ENCODE peak calls at places on chromosomes 7 and 10, in eight cellular contexts. X is ovary, D is spleen, K is HCT116, N is A549, W is H54, O is uterus, U is stomach. S is an unnamed sample.

GRCh38 chr7:101933685-101934084 is 116.3 kb downstream of the CUX1 start:
- DNase-seq in X (no peak), D (no peak), K (no peak), N (no peak), W (no peak), O (no peak), U (no peak), S (no peak)

GRCh38 chr10:80158126-80158525 is 25.6 kb downstream of the PLAC9 start:
- DNase-seq in X (no peak), D (peak), K (no peak), N (no peak), W (no peak), O (no peak), U (no peak), S (no peak)

GRCh38 chr7:116524609-116525297 is at the start of gene CAV1:
- DNase-seq in X (peak), D (peak), K (peak), N (peak), W (peak), O (peak), U (peak), S (peak)

GRCh38 chr10:48460148-48460545 is 144.7 kb downstream of the ARHGAP22 start:
- DNase-seq in X (no peak), D (no peak), K (no peak), N (no peak), W (no peak), O (no peak), U (no peak), S (no peak)

GRCh38 chr10:86285136-86285790 is 81.3 kb downstream of the GRID1 start:
- DNase-seq in X (no peak), D (peak), K (no peak), N (no peak), W (no peak), O (peak), U (peak), S (peak)

GRCh38 chr7:37765872-37766525 is 82.4 kb upstream of the NME8 start:
- DNase-seq in X (no peak), D (peak), K (no peak), N (no peak), W (no peak), O (no peak), U (no peak), S (no peak)

GRCh38 chr10:31584098-31584631 is 265.1 kb downstream of the ZEB1 start:
- DNase-seq in X (no peak), D (peak), K (no peak), N (no peak), W (no peak), O (no peak), U (no peak), S (no peak)

GRCh38 chr10:124262249-124262865 is 156.4 kb downstream of the OAT start:
- DNase-seq in X (peak), D (no peak), K (no peak), N (no peak), W (no peak), O (no peak), U (no peak), S (no peak)

GRCh38 chr10:124236818-124237217 is 143.4 kb upstream of the CHST15 start:
- DNase-seq in X (no peak), D (no peak), K (no peak), N (no peak), W (no peak), O (no peak), U (peak), S (no peak)

GRCh38 chr10:63164045-63164722 is 31.1 kb downstream of the NRBF2 start:
- DNase-seq in X (no peak), D (no peak), K (no peak), N (no peak), W (no peak), O (no peak), U (no peak), S (no peak)

GRCh38 chr7:158094046-158094445 is 493.6 kb downstream of the PTPRN2 start:
- DNase-seq in X (no peak), D (peak), K (no peak), N (no peak), W (no peak), O (no peak), U (peak), S (no peak)

GRCh38 chr10:130471486-130471885 is 335.3 kb downstream of the GLRX3 start:
- DNase-seq in X (no peak), D (no peak), K (no peak), N (no peak), W (no peak), O (no peak), U (no peak), S (no peak)

GRCh38 chr10:86594535-86594934 is 59.8 kb upstream of the OPN4 start:
- DNase-seq in X (no peak), D (no peak), K (peak), N (no peak), W (no peak), O (no peak), U (no peak), S (no peak)

GRCh38 chr7:35249537-35249907 is 4.4 kb downstream of the TBX20 start:
- DNase-seq in X (no peak), D (no peak), K (no peak), N (no peak), W (no peak), O (no peak), U (no peak), S (no peak)

GRCh38 chr7:110317699-110318265 is 773.1 kb upstream of the LRRN3 start:
- DNase-seq in X (no peak), D (no peak), K (peak), N (no peak), W (peak), O (no peak), U (no peak), S (no peak)

GRCh38 chr10:129968937-129969527 is 5.0 kb upstream of the EBF3 start:
- DNase-seq in X (peak), D (peak), K (no peak), N (peak), W (no peak), O (no peak), U (no peak), S (peak)

GRCh38 chr10:3782456-3783312 is 2.3 kb downstream of the KLF6 start:
- DNase-seq in X (peak), D (peak), K (no peak), N (no peak), W (no peak), O (peak), U (peak), S (peak)
- TF ChIP-seq POLR2A in X (no peak), D (peak), K (no peak), N (no peak), W (peak), O (peak), U (no peak), S (no peak)

GRCh38 chr7:150402671-150403321 is 23.7 kb downstream of the ZNF775 start:
- DNase-seq in X (peak), D (no peak), K (no peak), N (no peak), W (no peak), O (no peak), U (peak), S (no peak)
- TF ChIP-seq POLR2A in X (no peak), D (no peak), K (no peak), N (no peak), W (no peak), O (no peak), U (no peak), S (no peak)

GRCh38 chr7:104983620-104984539 is 30.1 kb upstream of the KMT2E start:
- DNase-seq in X (peak), D (peak), K (peak), N (peak), W (peak), O (peak), U (peak), S (peak)
- TF ChIP-seq POLR2A in X (peak), D (peak), K (peak), N (peak), W (peak), O (peak), U (no peak), S (no peak)

DNA sequence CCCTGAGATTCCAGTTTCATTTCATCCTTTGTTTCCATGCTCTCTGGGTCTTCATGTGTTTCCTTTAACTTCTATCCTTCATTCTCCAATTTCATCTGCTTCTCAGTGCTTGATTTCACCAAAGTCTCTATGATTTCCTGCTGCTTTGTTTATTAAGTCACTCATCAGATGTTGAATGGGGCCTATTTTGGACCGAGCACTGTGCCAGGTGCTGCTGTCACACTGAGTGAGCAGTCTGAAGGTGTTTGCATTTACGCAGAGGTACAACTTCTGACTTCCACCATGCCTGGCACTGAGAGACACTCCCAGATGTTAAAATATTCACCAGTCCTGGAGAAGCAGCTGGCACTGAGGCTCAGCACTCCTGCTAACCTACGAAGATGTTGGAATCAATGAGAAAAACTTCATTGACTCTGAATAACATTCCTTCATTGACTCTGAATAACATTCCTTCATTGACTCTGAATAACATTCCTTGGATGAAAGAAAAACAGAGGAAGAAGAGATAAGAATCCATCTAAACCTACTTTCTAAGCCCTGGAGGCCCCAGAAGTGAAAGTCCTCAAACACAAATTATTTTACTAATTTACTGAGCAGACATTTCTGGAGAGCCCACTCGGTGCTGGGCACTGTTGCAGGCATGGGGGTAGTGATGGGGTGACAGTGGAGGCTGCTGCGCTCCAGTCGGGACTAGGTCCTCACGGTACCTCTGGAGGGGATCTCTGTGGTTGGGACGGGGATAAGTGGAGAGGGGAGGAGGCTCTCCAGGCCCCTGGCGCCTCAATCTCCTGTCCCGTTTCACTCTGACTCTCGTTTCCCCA is 254.0 kb downstream of the WDR37 start:
- DNase-seq in X (no peak), D (no peak), K (no peak), N (no peak), W (no peak), O (no peak), U (no peak), S (peak)
- TF ChIP-seq POLR2A in X (no peak), D (no peak), K (no peak), N (no peak), W (no peak), O (no peak), U (no peak), S (no peak)

GRCh38 chr10:133528845-133529575 is 1.8 kb downstream of the CYP2E1 start:
- DNase-seq in X (peak), D (no peak), K (no peak), N (no peak), W (no peak), O (no peak), U (peak), S (peak)

GRCh38 chr10:133527779-133528271 is 662 bp downstream of the CYP2E1 start:
- DNase-seq in X (no peak), D (no peak), K (no peak), N (no peak), W (no peak), O (no peak), U (peak), S (no peak)

GRCh38 chr10:133529576-133529946 is 2.4 kb downstream of the CYP2E1 start:
- DNase-seq in X (no peak), D (no peak), K (no peak), N (no peak), W (no peak), O (no peak), U (no peak), S (no peak)

GRCh38 chr10:133526957-133527588 is at the start of gene CYP2E1:
- DNase-seq in X (no peak), D (no peak), K (no peak), N (no peak), W (no peak), O (no peak), U (no peak), S (no peak)

DNA sequence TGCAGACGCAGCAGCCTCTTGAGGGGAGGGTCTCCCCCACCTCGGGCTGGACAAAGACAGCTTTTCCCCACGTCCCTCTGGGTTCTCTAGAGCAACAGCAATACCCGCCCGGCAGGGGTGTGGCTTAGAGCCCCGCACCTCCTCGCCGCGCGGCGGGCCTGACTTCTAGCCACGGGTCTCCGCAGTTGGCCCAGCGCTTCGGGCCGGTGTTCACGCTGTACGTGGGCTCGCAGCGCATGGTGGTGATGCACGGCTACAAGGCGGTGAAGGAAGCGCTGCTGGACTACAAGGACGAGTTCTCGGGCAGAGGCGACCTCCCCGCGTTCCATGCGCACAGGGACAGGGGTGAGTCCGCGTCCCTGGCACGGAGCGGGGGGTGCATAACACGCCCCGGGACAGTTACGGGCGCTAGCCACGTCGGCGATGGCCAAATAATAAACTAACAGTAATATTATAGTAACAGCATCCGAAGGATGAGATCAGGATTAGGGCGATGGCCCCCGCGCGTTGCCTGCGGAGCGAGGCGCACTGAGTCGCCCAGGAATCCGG is 1.2 kb downstream of the CYP2E1 start:
- DNase-seq in X (no peak), D (no peak), K (no peak), N (no peak), W (no peak), O (no peak), U (no peak), S (peak)
- TF ChIP-seq POLR2A in X (no peak), D (no peak), K (no peak), N (no peak), W (no peak), O (no peak), U (no peak), S (no peak)